ENCODE peak calls at places on chromosome 12, in seven cellular contexts. E is activated naive CD8-positive, alpha-beta T cell treated with anti-CD3 and anti-CD28 coated beads, Interleukin-2, amount 50 U/mL, for 24 hours; Q is H54; C is T-helper 2 cell; W is AG20443; Z is naive thymus-derived CD8-positive, alpha-beta T cell; D is lower lobe of right lung. T is an unnamed sample.

GRCh38 chr12:130739571-130739970 is 23.5 kb upstream of the RIMBP2 start:
- DNase-seq in E (no peak), Q (no peak), C (no peak), W (no peak), Z (no peak), D (no peak), T (no peak)

GRCh38 chr12:106918746-106919145 is 37.0 kb upstream of the TMEM263 start:
- DNase-seq in E (no peak), Q (no peak), C (no peak), W (no peak), Z (no peak), D (no peak), T (no peak)

GRCh38 chr12:52151859-52152783 is 39.7 kb downstream of the KRT80 start:
- DNase-seq in E (peak; percentile 71), Q (peak; percentile 79), C (peak; percentile 46), W (peak; percentile 91), Z (peak; percentile 59), D (peak; percentile 85), T (peak; percentile 94)

GRCh38 chr12:67780580-67781084 is 132.1 kb downstream of the DYRK2 start:
- DNase-seq in E (no peak), Q (no peak), C (no peak), W (no peak), Z (no peak), D (no peak), T (no peak)

GRCh38 chr12:57216931-57217871 is 607 bp downstream of the NXPH4 start:
- DNase-seq in E (no peak), Q (no peak), C (peak; percentile 73), W (no peak), Z (no peak), D (no peak), T (no peak)

GRCh38 chr12:8033153-8034044 is 883 bp downstream of the FOXJ2 start:
- DNase-seq in E (peak; percentile 61), Q (peak; percentile 62), C (peak; percentile 58), W (peak; percentile 79), Z (no peak), D (no peak), T (peak; percentile 84)

GRCh38 chr12:53961025-53961761 is 6.5 kb downstream of the HOXC12 start:
- DNase-seq in E (no peak), Q (no peak), C (no peak), W (peak; percentile 52), Z (no peak), D (no peak), T (no peak)

GRCh38 chr12:54682674-54683073 is 34.5 kb upstream of the DCD start:
- DNase-seq in E (no peak), Q (no peak), C (no peak), W (no peak), Z (no peak), D (no peak), T (no peak)

GRCh38 chr12:75389706-75390105 is 1.2 kb upstream of the GLIPR1L2 start:
- DNase-seq in E (no peak), Q (no peak), C (no peak), W (no peak), Z (no peak), D (no peak), T (no peak)

GRCh38 chr12:66062280-66062605 is 68.3 kb downstream of the LLPH start:
- DNase-seq in E (no peak), Q (no peak), C (no peak), W (no peak), Z (no peak), D (no peak), T (no peak)

GRCh38 chr12:12331244-12331771 is 18.7 kb downstream of the MANSC1 start:
- DNase-seq in E (no peak), Q (no peak), C (no peak), W (no peak), Z (no peak), D (no peak), T (no peak)

GRCh38 chr12:75289678-75290200 is 40.4 kb downstream of the CAPS2 start:
- DNase-seq in E (no peak), Q (no peak), C (no peak), W (peak; percentile 27), Z (no peak), D (no peak), T (peak; percentile 27)

GRCh38 chr12:19003987-19004619 is 125.4 kb upstream of the PLEKHA5 start:
- DNase-seq in E (no peak), Q (no peak), C (no peak), W (no peak), Z (no peak), D (no peak), T (no peak)

GRCh38 chr12:132918680-132919079 is 31.3 kb upstream of the CHFR start:
- DNase-seq in E (no peak), Q (no peak), C (no peak), W (no peak), Z (no peak), D (no peak), T (no peak)

GRCh38 chr12:71216725-71217579 is 59.2 kb upstream of the TSPAN8 start:
- DNase-seq in E (no peak), Q (no peak), C (no peak), W (peak; percentile 47), Z (no peak), D (no peak), T (peak; percentile 9)

GRCh38 chr12:67426067-67426466 is 156.9 kb downstream of the CAND1 start:
- DNase-seq in E (no peak), Q (no peak), C (no peak), W (peak; percentile 21), Z (no peak), D (no peak), T (peak; percentile 37)

GRCh38 chr12:122354958-122355641 is 67.4 kb downstream of the CLIP1 start:
- DNase-seq in E (no peak), Q (no peak), C (no peak), W (no peak), Z (no peak), D (no peak), T (no peak)

GRCh38 chr12:109533487-109533740 is 39.9 kb downstream of the MMAB start:
- DNase-seq in E (no peak), Q (no peak), C (no peak), W (no peak), Z (no peak), D (no peak), T (no peak)

GRCh38 chr12:14207946-14208612 is 157.4 kb upstream of the ATF7IP start:
- DNase-seq in E (no peak), Q (no peak), C (no peak), W (no peak), Z (no peak), D (no peak), T (no peak)

GRCh38 chr12:113945174-113946173 is 20.7 kb downstream of the RBM19 start:
- DNase-seq in E (no peak), Q (no peak), C (no peak), W (no peak), Z (no peak), D (no peak), T (no peak)

GRCh38 chr12:48454675-48455074 is 17.7 kb upstream of the ANP32D start:
- DNase-seq in E (no peak), Q (no peak), C (peak; percentile 2), W (peak; percentile 37), Z (no peak), D (no peak), T (peak; percentile 31)

GRCh38 chr12:110741795-110742717 is 635 bp downstream of the PPP1CC start:
- DNase-seq in E (peak; percentile 17), Q (no peak), C (no peak), W (peak; percentile 26), Z (no peak), D (peak; percentile 56), T (peak; percentile 36)

GRCh38 chr12:39127401-39127800 is 222.0 kb upstream of the CPNE8 start:
- DNase-seq in E (no peak), Q (peak; percentile 28), C (no peak), W (peak; percentile 25), Z (no peak), D (no peak), T (no peak)

GRCh38 chr12:114302117-114302516 is 103.8 kb downstream of the TBX5 start:
- DNase-seq in E (no peak), Q (no peak), C (no peak), W (no peak), Z (no peak), D (no peak), T (peak; percentile 13)

GRCh38 chr12:62656576-62657362 is 190.1 kb downstream of the MON2 start:
- DNase-seq in E (no peak), Q (no peak), C (no peak), W (no peak), Z (no peak), D (no peak), T (no peak)

GRCh38 chr12:13211191-13211858 is 14.8 kb downstream of the EMP1 start:
- DNase-seq in E (no peak), Q (no peak), C (no peak), W (no peak), Z (no peak), D (no peak), T (no peak)

GRCh38 chr12:42023733-42024494 is 120.8 kb downstream of the GXYLT1 start:
- DNase-seq in E (peak; percentile 75), Q (peak; percentile 43), C (peak; percentile 23), W (peak; percentile 88), Z (peak; percentile 60), D (peak; percentile 73), T (peak; percentile 83)

GRCh38 chr12:54019924-54020586 is 8.2 kb upstream of the HOXC6 start:
- DNase-seq in E (no peak), Q (no peak), C (no peak), W (no peak), Z (no peak), D (no peak), T (no peak)

GRCh38 chr12:53207042-53207441 is at the start of gene ITGB7:
- DNase-seq in E (peak; percentile 70), Q (no peak), C (peak; percentile 69), W (no peak), Z (peak; percentile 64), D (no peak), T (no peak)

GRCh38 chr12:64212066-64212746 is 9.9 kb downstream of the KICS2 start:
- DNase-seq in E (no peak), Q (no peak), C (no peak), W (no peak), Z (no peak), D (no peak), T (no peak)

GRCh38 chr12:62658910-62659309 is 192.3 kb downstream of the MON2 start:
- DNase-seq in E (no peak), Q (no peak), C (no peak), W (no peak), Z (no peak), D (no peak), T (no peak)

GRCh38 chr12:115308918-115309317 is 624.9 kb upstream of the TBX3 start:
- DNase-seq in E (no peak), Q (no peak), C (no peak), W (no peak), Z (no peak), D (no peak), T (no peak)

GRCh38 chr12:106924458-106924857 is 31.2 kb upstream of the TMEM263 start:
- DNase-seq in E (no peak), Q (no peak), C (no peak), W (no peak), Z (no peak), D (no peak), T (no peak)

GRCh38 chr12:96064266-96064665 is 28.9 kb upstream of the LTA4H start:
- DNase-seq in E (no peak), Q (no peak), C (no peak), W (no peak), Z (no peak), D (no peak), T (no peak)